ENCODE peak calls at places on chromosomes 4 and X, in five cellular contexts. E is A549, Y is GM12878, Z is K562, F is HepG2. X is an unnamed sample.

GRCh38 chr4:7256989-7257810 is 64.9 kb downstream of the SORCS2 start:
- DNase-seq in Y (no peak), Z (no peak), F (no peak), E (no peak), X (no peak)

GRCh38 chrX:115393271-115393670 is 103.8 kb downstream of the LUZP4 start:
- DNase-seq in E (no peak), Y (no peak), Z (no peak), F (peak), X (no peak)

GRCh38 chr4:48813984-48814383 is 16.9 kb upstream of the OCIAD1 start:
- DNase-seq in E (no peak), Y (no peak), F (no peak), Z (no peak), X (no peak)

GRCh38 chr4:157045507-157046127 is 30.3 kb upstream of the GLRB start:
- DNase-seq in Z (peak), E (peak), F (peak), Y (no peak), X (no peak)

GRCh38 chrX:34629572-34629971 is 27.5 kb downstream of the TMEM47 start:
- DNase-seq in Z (no peak), E (no peak), Y (no peak), F (no peak), X (no peak)

GRCh38 chrX:646796-647195 is 16.2 kb downstream of the SHOX start:
- DNase-seq in E (no peak), F (no peak), Z (no peak), Y (no peak), X (no peak)

GRCh38 chr4:101421393-101421792 is 74.1 kb upstream of the PPP3CA start:
- DNase-seq in Z (no peak), Y (no peak), F (no peak), E (no peak), X (no peak)

GRCh38 chrX:52934704-52935468 is 23.4 kb downstream of the FAM156A start:
- DNase-seq in Z (peak), E (peak), Y (peak), F (peak), X (peak)

GRCh38 chr4:52052475-52052780 is 1.3 kb downstream of the SPATA18 start:
- DNase-seq in F (peak), Y (peak), Z (no peak), E (no peak), X (no peak)

GRCh38 chr4:67207941-67208441 is 337.3 kb downstream of the CENPC start:
- DNase-seq in F (no peak), Z (no peak), E (no peak), Y (no peak), X (no peak)

GRCh38 chr4:78310732-78311100 is 240.9 kb upstream of the ANXA3 start:
- DNase-seq in E (no peak), Y (no peak), F (no peak), Z (no peak), X (no peak)

GRCh38 chr4:7415927-7416686 is 18.6 kb downstream of the PSAPL1 start:
- DNase-seq in Z (no peak), E (no peak), F (no peak), Y (no peak), X (no peak)

GRCh38 chr4:3461515-3462291 is 1.4 kb upstream of the DOK7 start:
- DNase-seq in E (no peak), F (no peak), Z (no peak), Y (no peak), X (no peak)
- TF ChIP-seq KDM1A in E (no peak), F (no peak), Z (no peak), Y (no peak), X (no peak)

GRCh38 chr4:123893746-123894095 is 497.1 kb downstream of the SPRY1 start:
- DNase-seq in Z (no peak), F (no peak), Y (no peak), E (no peak), X (no peak)

GRCh38 chr4:123891901-123892300 is 495.3 kb downstream of the SPRY1 start:
- DNase-seq in Y (no peak), F (no peak), Z (no peak), E (no peak), X (no peak)

GRCh38 chr4:123890889-123891288 is 494.3 kb downstream of the SPRY1 start:
- DNase-seq in F (no peak), E (no peak), Z (no peak), Y (no peak), X (no peak)

GRCh38 chr4:123892368-123892961 is 495.9 kb downstream of the SPRY1 start:
- DNase-seq in E (no peak), Y (no peak), Z (no peak), F (no peak), X (no peak)

DNA sequence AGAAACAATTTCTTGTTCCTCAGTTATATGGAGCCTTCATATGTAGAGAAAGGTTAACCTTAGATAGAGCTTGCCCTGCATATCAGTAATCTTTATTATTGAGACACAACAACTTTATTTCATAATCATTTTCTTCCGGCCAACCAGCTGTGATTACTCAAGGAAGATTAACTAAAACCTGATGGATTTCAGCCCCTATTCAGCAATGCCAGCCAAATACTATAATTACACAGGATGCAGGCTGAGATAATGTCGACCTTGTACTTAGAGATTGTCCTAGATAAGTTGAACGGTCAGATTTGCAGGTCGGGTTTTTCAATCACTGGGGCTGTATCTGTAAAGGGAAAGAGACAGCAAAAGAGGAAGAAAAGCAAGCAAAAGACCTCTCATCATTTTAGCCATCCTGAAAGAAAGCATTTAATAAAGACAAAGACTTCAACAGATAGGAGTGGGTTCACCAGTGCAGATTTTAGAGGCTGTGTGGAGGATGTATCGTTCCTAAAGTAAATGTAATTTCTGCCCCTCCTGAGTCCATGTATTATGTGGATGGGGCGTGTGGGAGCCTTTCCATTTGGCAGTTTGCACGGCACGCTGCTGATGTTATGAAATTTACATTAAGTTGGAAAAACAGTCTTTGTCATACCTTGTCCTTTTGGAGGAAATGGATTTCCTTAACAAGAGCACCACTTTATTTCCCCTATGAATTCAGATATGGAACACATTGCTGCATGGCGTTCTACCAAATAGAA is 496.6 kb downstream of the SPRY1 start:
- DNase-seq in F (peak), Y (no peak), Z (no peak), E (no peak), X (no peak)
- TF ChIP-seq KDM1A in F (no peak), Y (no peak), Z (no peak), E (no peak), X (no peak)

GRCh38 chr4:54800831-54801530 is 143.2 kb downstream of the KIT start:
- DNase-seq in E (no peak), F (no peak), Y (no peak), Z (no peak), X (no peak)
- TF ChIP-seq KDM1A in E (no peak), F (no peak), Y (no peak), Z (no peak), X (no peak)

GRCh38 chr4:53801373-53801772 is 210.1 kb upstream of the LNX1 start:
- DNase-seq in Z (no peak), F (no peak), E (no peak), Y (no peak), X (no peak)

GRCh38 chr4:53800741-53801140 is 209.5 kb upstream of the LNX1 start:
- DNase-seq in E (no peak), F (no peak), Y (no peak), Z (no peak), X (no peak)

GRCh38 chr4:53805291-53805690 is 214.0 kb upstream of the LNX1 start:
- DNase-seq in Y (no peak), Z (no peak), E (no peak), F (no peak), X (no peak)

GRCh38 chr4:53802500-53802899 is 211.2 kb upstream of the LNX1 start:
- DNase-seq in Y (no peak), Z (no peak), F (no peak), E (no peak), X (no peak)

DNA sequence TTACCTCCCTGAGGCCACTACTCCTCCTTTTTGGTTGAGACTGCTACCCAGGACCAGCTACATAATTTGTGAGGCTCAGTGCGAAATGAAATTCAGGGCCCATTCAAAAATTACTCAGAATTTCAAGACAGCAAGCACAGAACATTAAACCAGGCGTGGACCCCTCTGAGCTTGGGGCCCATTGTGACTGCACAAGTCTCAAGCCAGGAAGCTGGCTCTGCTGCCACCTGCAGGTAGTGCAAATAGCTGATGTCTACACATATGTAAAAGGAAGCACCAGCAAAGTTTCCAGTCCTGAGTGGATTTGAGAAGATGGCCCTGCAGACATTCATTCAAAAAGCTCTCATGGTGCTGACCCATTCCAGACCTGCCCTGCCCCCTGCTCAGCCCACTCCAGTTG is 213.4 kb upstream of the LNX1 start:
- DNase-seq in F (peak), Y (peak), E (no peak), Z (peak), X (peak)
- TF ChIP-seq KDM1A in F (no peak), Y (no peak), E (no peak), Z (no peak), X (no peak)

GRCh38 chr4:186554890-186555827 is at the start of gene MTNR1A:
- DNase-seq in Z (no peak), E (peak), F (no peak), Y (no peak), X (peak)

GRCh38 chr4:186551849-186552248 is 3.5 kb downstream of the MTNR1A start:
- DNase-seq in F (no peak), Z (no peak), E (no peak), Y (no peak), X (no peak)

GRCh38 chr4:186553717-186554116 is 1.6 kb downstream of the MTNR1A start:
- DNase-seq in Z (no peak), F (no peak), E (no peak), Y (no peak), X (no peak)

GRCh38 chr4:186557061-186557460 is 1.7 kb upstream of the MTNR1A start:
- DNase-seq in E (no peak), Y (no peak), Z (no peak), F (no peak), X (no peak)

GRCh38 chr4:186554485-186554884 is 882 bp downstream of the MTNR1A start:
- DNase-seq in Z (no peak), Y (no peak), E (peak), F (peak), X (no peak)
- TF ChIP-seq KDM1A in Z (no peak), Y (no peak), E (no peak), F (no peak), X (no peak)

GRCh38 chr4:89708903-89709361 is 128.0 kb downstream of the SNCA start:
- DNase-seq in F (no peak), Y (no peak), Z (no peak), E (no peak), X (no peak)

GRCh38 chr4:89715611-89716010 is 121.3 kb downstream of the SNCA start:
- DNase-seq in Y (no peak), Z (no peak), F (no peak), E (no peak), X (no peak)

GRCh38 chr4:89707467-89707866 is 129.5 kb downstream of the SNCA start:
- DNase-seq in Z (no peak), Y (no peak), F (no peak), E (no peak), X (no peak)

GRCh38 chr4:89712141-89712540 is 124.8 kb downstream of the SNCA start:
- DNase-seq in Z (no peak), F (no peak), E (no peak), Y (no peak), X (no peak)
- TF ChIP-seq KDM1A in Z (no peak), F (no peak), E (no peak), Y (no peak), X (no peak)

GRCh38 chr4:124806403-124806802 is 93.9 kb upstream of the ANKRD50 start:
- DNase-seq in Y (no peak), E (no peak), F (no peak), Z (no peak), X (no peak)
- TF ChIP-seq KDM1A in Y (no peak), E (no peak), F (no peak), Z (no peak), X (no peak)

DNA sequence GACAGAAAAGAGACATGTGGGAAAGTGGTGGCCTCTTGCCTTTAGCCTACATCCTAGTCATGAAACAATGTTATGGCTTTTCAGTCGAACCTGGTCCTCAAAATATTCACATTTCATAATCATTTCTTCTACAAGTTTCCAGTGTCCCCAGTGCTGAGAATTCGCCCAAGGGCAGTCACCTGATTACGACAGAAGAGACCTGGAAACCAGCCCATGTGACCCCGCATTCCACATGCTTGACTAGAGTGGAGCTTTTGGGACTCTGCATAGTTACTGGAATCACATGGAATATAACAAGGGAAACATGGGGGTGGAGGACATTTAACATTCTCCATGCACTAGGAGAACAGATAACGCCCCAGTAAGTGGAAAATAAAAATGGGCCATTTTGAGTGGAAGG is 100.1 kb downstream of the PPARGC1A start:
- DNase-seq in E (no peak), Y (no peak), F (peak), Z (no peak), X (no peak)
- TF ChIP-seq KDM1A in E (no peak), Y (no peak), F (no peak), Z (no peak), X (no peak)

DNA sequence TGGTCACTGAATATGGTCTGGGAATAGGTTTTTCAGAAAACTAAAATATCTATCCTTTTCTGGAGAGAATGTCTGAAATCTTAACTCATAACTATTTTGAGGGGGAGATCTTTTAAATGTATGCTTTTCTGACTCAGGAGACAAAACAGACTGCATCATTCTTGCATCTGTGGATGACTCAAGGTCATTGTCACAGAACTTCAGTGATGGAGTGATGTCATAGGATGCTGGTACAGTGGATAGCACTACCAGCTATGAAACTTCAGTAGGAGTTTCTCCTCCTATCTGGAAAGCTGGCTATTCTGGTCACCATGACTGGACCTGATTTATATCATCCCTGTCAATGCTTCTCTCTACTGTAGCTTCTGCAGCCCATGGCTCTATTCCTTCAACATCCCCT is 50.3 kb downstream of the PARM1 start:
- DNase-seq in Y (no peak), E (no peak), Z (no peak), F (no peak), X (no peak)
- TF ChIP-seq KDM1A in Y (no peak), E (no peak), Z (no peak), F (no peak), X (no peak)